ENCODE peak calls at places on chromosomes 12 and 14, in ten cellular contexts. X is natural killer cell; J is activated naive CD4-positive, alpha-beta T cell treated with anti-CD3 and anti-CD28 coated beads, Interleukin-2, amount 50 U/mL, for 72 hours; G is esophagus mucosa; L is activated CD4-positive, CD25-positive, alpha-beta regulatory T cell treated with anti-CD3 and anti-CD28 coated beads, Interleukin-2, amount 50 U/mL, for 24 hours; O is activated B cell treated with CpG ODN at 0.5 μM for 24 hours; M is pancreas; F is omental fat pad; I is foreskin keratinocyte; P is left lung. D is an unnamed sample.

GRCh38 chr12:90360300-90360699 is 594.7 kb downstream of the CCER1 start:
- ATAC-seq in X (no peak), J (no peak), G (peak), L (no peak), O (no peak), M (no peak), F (peak), I (peak), P (no peak), D (no peak)

GRCh38 chr12:103498990-103499389 is 3.2 kb upstream of the C12orf42 start:
- ATAC-seq in X (no peak), J (peak), G (no peak), L (peak), O (no peak), M (no peak), F (no peak), I (no peak), P (no peak), D (peak)

GRCh38 chr14:47675489-47676300 is at the start of gene MDGA2:
- ATAC-seq in X (no peak), J (no peak), G (no peak), L (no peak), O (no peak), M (no peak), F (peak), I (peak), P (peak), D (no peak)

GRCh38 chr12:123083661-123084571 is 67.0 kb downstream of the PITPNM2 start:
- ATAC-seq in X (no peak), J (no peak), G (no peak), L (no peak), O (peak), M (no peak), F (no peak), I (no peak), P (no peak), D (peak)

GRCh38 chr14:22096511-22096890 is 422.9 kb upstream of the OR4E1 start:
- ATAC-seq in X (no peak), J (peak), G (no peak), L (peak), O (no peak), M (no peak), F (no peak), I (no peak), P (no peak), D (no peak)

GRCh38 chr12:1681493-1681807 is 9.4 kb upstream of the ADIPOR2 start:
- ATAC-seq in X (no peak), J (no peak), G (no peak), L (no peak), O (no peak), M (no peak), F (no peak), I (no peak), P (no peak), D (no peak)

GRCh38 chr14:69370061-69370460 is 28.0 kb downstream of the ERH start:
- ATAC-seq in X (no peak), J (no peak), G (no peak), L (no peak), O (no peak), M (no peak), F (no peak), I (no peak), P (no peak), D (no peak)

GRCh38 chr12:120584343-120585149 is 3.3 kb upstream of the POP5 start:
- ATAC-seq in X (peak), J (no peak), G (peak), L (peak), O (peak), M (peak), F (peak), I (peak), P (peak), D (peak)

GRCh38 chr14:75204106-75204505 is 27.7 kb upstream of the TMED10 start:
- ATAC-seq in X (peak), J (no peak), G (peak), L (no peak), O (no peak), M (no peak), F (no peak), I (no peak), P (peak), D (no peak)

GRCh38 chr12:62760779-62761178 is 174.2 kb downstream of the PPM1H start:
- ATAC-seq in X (no peak), J (peak), G (no peak), L (no peak), O (no peak), M (peak), F (peak), I (no peak), P (peak), D (peak)

GRCh38 chr12:5497329-5498058 is 65.6 kb downstream of the NTF3 start:
- ATAC-seq in X (no peak), J (no peak), G (no peak), L (no peak), O (no peak), M (no peak), F (no peak), I (no peak), P (no peak), D (no peak)

GRCh38 chr12:106733660-106734059 is 40.8 kb upstream of the RIC8B start:
- ATAC-seq in X (no peak), J (no peak), G (no peak), L (no peak), O (no peak), M (no peak), F (no peak), I (no peak), P (no peak), D (no peak)

GRCh38 chr12:108722463-108722862 is 8.9 kb downstream of the CORO1C start:
- ATAC-seq in X (no peak), J (no peak), G (no peak), L (no peak), O (no peak), M (no peak), F (no peak), I (no peak), P (no peak), D (no peak)

GRCh38 chr14:80167793-80168448 is 43.4 kb downstream of the DIO2 start:
- ATAC-seq in X (no peak), J (no peak), G (no peak), L (no peak), O (no peak), M (no peak), F (no peak), I (no peak), P (no peak), D (no peak)

GRCh38 chr14:91149462-91149861 is 35.6 kb downstream of the DGLUCY start:
- ATAC-seq in X (no peak), J (no peak), G (peak), L (no peak), O (no peak), M (peak), F (peak), I (peak), P (peak), D (no peak)

GRCh38 chr12:116712458-116713303 is 25.2 kb downstream of the SPRING1 start:
- ATAC-seq in X (no peak), J (no peak), G (peak), L (no peak), O (no peak), M (no peak), F (no peak), I (peak), P (no peak), D (no peak)

GRCh38 chr14:74962059-74962458 is 6.7 kb upstream of the PGF start:
- ATAC-seq in X (no peak), J (no peak), G (no peak), L (no peak), O (peak), M (no peak), F (no peak), I (no peak), P (peak), D (no peak)

GRCh38 chr12:112537710-112538396 is 119.1 kb downstream of the PTPN11 start:
- ATAC-seq in X (no peak), J (no peak), G (no peak), L (no peak), O (no peak), M (no peak), F (no peak), I (no peak), P (peak), D (no peak)